ENCODE peak calls at places on chromosomes 3 and 15, in eight cellular contexts. One of them, this sample, is unnamed.

GRCh38 chr3:133938770-133939495 is 43.3 kb upstream of the RAB6B start:
- DNase-seq in foreskin fibroblast: no peak
- DNase-seq in heart right ventricle: no peak
- DNase-seq in lower lobe of right lung: no peak
- DNase-seq in heart left ventricle: no peak
- DNase-seq in CD8-positive, alpha-beta T cell: no peak
- DNase-seq in progenitor cell of endocrine pancreas: no peak
- DNase-seq in GM13976: no peak
- DNase-seq in this sample: no peak

GRCh38 chr15:96629501-96629900 is 299.0 kb downstream of the NR2F2 start:
- DNase-seq in GM13976: no peak
- DNase-seq in lower lobe of right lung: no peak
- DNase-seq in foreskin fibroblast: no peak
- DNase-seq in progenitor cell of endocrine pancreas: no peak
- DNase-seq in heart right ventricle: peak
- DNase-seq in heart left ventricle: peak
- DNase-seq in CD8-positive, alpha-beta T cell: no peak
- DNase-seq in this sample: peak

GRCh38 chr15:25710184-25710583 is 152.9 kb downstream of the ATP10A start:
- DNase-seq in heart right ventricle: peak
- DNase-seq in heart left ventricle: peak
- DNase-seq in GM13976: peak
- DNase-seq in CD8-positive, alpha-beta T cell: peak
- DNase-seq in lower lobe of right lung: peak
- DNase-seq in foreskin fibroblast: no peak
- DNase-seq in progenitor cell of endocrine pancreas: peak
- DNase-seq in this sample: peak

GRCh38 chr15:90955911-90956310 is 1.2 kb downstream of the RCCD1 start:
- DNase-seq in GM13976: peak
- DNase-seq in heart left ventricle: no peak
- DNase-seq in heart right ventricle: no peak
- DNase-seq in CD8-positive, alpha-beta T cell: no peak
- DNase-seq in lower lobe of right lung: no peak
- DNase-seq in foreskin fibroblast: no peak
- DNase-seq in progenitor cell of endocrine pancreas: no peak
- DNase-seq in this sample: no peak

GRCh38 chr3:123624302-123624701 is 39.4 kb upstream of the HACD2 start:
- DNase-seq in heart right ventricle: no peak
- DNase-seq in lower lobe of right lung: no peak
- DNase-seq in GM13976: no peak
- DNase-seq in heart left ventricle: no peak
- DNase-seq in foreskin fibroblast: no peak
- DNase-seq in CD8-positive, alpha-beta T cell: no peak
- DNase-seq in progenitor cell of endocrine pancreas: no peak
- DNase-seq in this sample: no peak

GRCh38 chr3:56254835-56255234 is 213.4 kb downstream of the ERC2 start:
- DNase-seq in progenitor cell of endocrine pancreas: no peak
- DNase-seq in lower lobe of right lung: no peak
- DNase-seq in CD8-positive, alpha-beta T cell: no peak
- DNase-seq in heart right ventricle: no peak
- DNase-seq in GM13976: no peak
- DNase-seq in foreskin fibroblast: no peak
- DNase-seq in heart left ventricle: no peak
- DNase-seq in this sample: no peak

GRCh38 chr15:101324513-101325177 is 29.6 kb upstream of the SNRPA1 start:
- DNase-seq in lower lobe of right lung: no peak
- DNase-seq in foreskin fibroblast: no peak
- DNase-seq in heart left ventricle: no peak
- DNase-seq in GM13976: no peak
- DNase-seq in CD8-positive, alpha-beta T cell: no peak
- DNase-seq in progenitor cell of endocrine pancreas: no peak
- DNase-seq in heart right ventricle: no peak
- DNase-seq in this sample: no peak

GRCh38 chr3:61571516-61572336 is 10.4 kb downstream of the PTPRG start:
- DNase-seq in lower lobe of right lung: no peak
- DNase-seq in foreskin fibroblast: peak
- DNase-seq in heart right ventricle: no peak
- DNase-seq in progenitor cell of endocrine pancreas: no peak
- DNase-seq in heart left ventricle: peak
- DNase-seq in GM13976: no peak
- DNase-seq in CD8-positive, alpha-beta T cell: no peak
- DNase-seq in this sample: peak

GRCh38 chr3:149576071-149576564 is 81.7 kb downstream of the WWTR1 start:
- DNase-seq in progenitor cell of endocrine pancreas: no peak
- DNase-seq in foreskin fibroblast: peak
- DNase-seq in heart right ventricle: peak
- DNase-seq in heart left ventricle: no peak
- DNase-seq in GM13976: no peak
- DNase-seq in CD8-positive, alpha-beta T cell: no peak
- DNase-seq in lower lobe of right lung: no peak
- DNase-seq in this sample: no peak

GRCh38 chr3:44028-44676 is 152.4 kb upstream of the CHL1 start:
- DNase-seq in heart right ventricle: no peak
- DNase-seq in heart left ventricle: no peak
- DNase-seq in progenitor cell of endocrine pancreas: no peak
- DNase-seq in foreskin fibroblast: no peak
- DNase-seq in GM13976: no peak
- DNase-seq in lower lobe of right lung: no peak
- DNase-seq in CD8-positive, alpha-beta T cell: no peak
- DNase-seq in this sample: no peak

GRCh38 chr3:186759231-186759930 is 24.0 kb upstream of the EIF4A2 start:
- DNase-seq in foreskin fibroblast: no peak
- DNase-seq in heart right ventricle: no peak
- DNase-seq in progenitor cell of endocrine pancreas: no peak
- DNase-seq in lower lobe of right lung: no peak
- DNase-seq in CD8-positive, alpha-beta T cell: no peak
- DNase-seq in GM13976: no peak
- DNase-seq in heart left ventricle: no peak
- DNase-seq in this sample: no peak

GRCh38 chr3:115100806-115101205 is 46.3 kb downstream of the ZBTB20 start:
- DNase-seq in GM13976: no peak
- DNase-seq in heart left ventricle: no peak
- DNase-seq in foreskin fibroblast: no peak
- DNase-seq in CD8-positive, alpha-beta T cell: no peak
- DNase-seq in progenitor cell of endocrine pancreas: no peak
- DNase-seq in heart right ventricle: no peak
- DNase-seq in lower lobe of right lung: no peak
- DNase-seq in this sample: no peak

GRCh38 chr3:183300996-183301562 is 48.0 kb downstream of the B3GNT5 start:
- DNase-seq in CD8-positive, alpha-beta T cell: no peak
- DNase-seq in GM13976: no peak
- DNase-seq in progenitor cell of endocrine pancreas: no peak
- DNase-seq in foreskin fibroblast: peak
- DNase-seq in heart left ventricle: no peak
- DNase-seq in lower lobe of right lung: no peak
- DNase-seq in heart right ventricle: no peak
- DNase-seq in this sample: no peak

GRCh38 chr3:123655400-123655799 is 70.5 kb upstream of the HACD2 start:
- DNase-seq in foreskin fibroblast: no peak
- DNase-seq in heart right ventricle: no peak
- DNase-seq in heart left ventricle: no peak
- DNase-seq in GM13976: no peak
- DNase-seq in lower lobe of right lung: no peak
- DNase-seq in CD8-positive, alpha-beta T cell: no peak
- DNase-seq in progenitor cell of endocrine pancreas: no peak
- DNase-seq in this sample: no peak

GRCh38 chr15:37789392-37789776 is 145.1 kb upstream of the TMCO5A start:
- DNase-seq in foreskin fibroblast: no peak
- DNase-seq in heart left ventricle: no peak
- DNase-seq in GM13976: no peak
- DNase-seq in CD8-positive, alpha-beta T cell: no peak
- DNase-seq in lower lobe of right lung: no peak
- DNase-seq in progenitor cell of endocrine pancreas: no peak
- DNase-seq in heart right ventricle: no peak
- DNase-seq in this sample: no peak

GRCh38 chr15:57607570-57608000 is 15.9 kb downstream of the MYZAP start:
- DNase-seq in CD8-positive, alpha-beta T cell: no peak
- DNase-seq in foreskin fibroblast: peak
- DNase-seq in lower lobe of right lung: peak
- DNase-seq in heart right ventricle: no peak
- DNase-seq in heart left ventricle: peak
- DNase-seq in GM13976: no peak
- DNase-seq in progenitor cell of endocrine pancreas: no peak
- DNase-seq in this sample: no peak

GRCh38 chr3:40068647-40069046 is 240.9 kb upstream of the EIF1B start:
- DNase-seq in heart right ventricle: no peak
- DNase-seq in progenitor cell of endocrine pancreas: no peak
- DNase-seq in foreskin fibroblast: no peak
- DNase-seq in heart left ventricle: no peak
- DNase-seq in CD8-positive, alpha-beta T cell: no peak
- DNase-seq in lower lobe of right lung: no peak
- DNase-seq in GM13976: no peak
- DNase-seq in this sample: no peak

GRCh38 chr3:40078590-40078989 is 230.9 kb upstream of the EIF1B start:
- DNase-seq in progenitor cell of endocrine pancreas: no peak
- DNase-seq in foreskin fibroblast: no peak
- DNase-seq in GM13976: no peak
- DNase-seq in heart left ventricle: no peak
- DNase-seq in heart right ventricle: no peak
- DNase-seq in CD8-positive, alpha-beta T cell: no peak
- DNase-seq in lower lobe of right lung: no peak
- DNase-seq in this sample: no peak

GRCh38 chr3:40070816-40071215 is 238.7 kb upstream of the EIF1B start:
- DNase-seq in lower lobe of right lung: no peak
- DNase-seq in heart left ventricle: no peak
- DNase-seq in progenitor cell of endocrine pancreas: no peak
- DNase-seq in GM13976: no peak
- DNase-seq in heart right ventricle: no peak
- DNase-seq in CD8-positive, alpha-beta T cell: no peak
- DNase-seq in foreskin fibroblast: peak
- DNase-seq in this sample: no peak

GRCh38 chr3:40071683-40072238 is 237.7 kb upstream of the EIF1B start:
- DNase-seq in heart right ventricle: no peak
- DNase-seq in foreskin fibroblast: no peak
- DNase-seq in GM13976: no peak
- DNase-seq in progenitor cell of endocrine pancreas: no peak
- DNase-seq in heart left ventricle: no peak
- DNase-seq in lower lobe of right lung: no peak
- DNase-seq in CD8-positive, alpha-beta T cell: no peak
- DNase-seq in this sample: no peak

GRCh38 chr3:40073310-40074007 is 236.0 kb upstream of the EIF1B start:
- DNase-seq in progenitor cell of endocrine pancreas: no peak
- DNase-seq in GM13976: no peak
- DNase-seq in CD8-positive, alpha-beta T cell: no peak
- DNase-seq in heart right ventricle: no peak
- DNase-seq in lower lobe of right lung: no peak
- DNase-seq in heart left ventricle: no peak
- DNase-seq in foreskin fibroblast: no peak
- DNase-seq in this sample: no peak
- TF ChIP-seq CTCF in progenitor cell of endocrine pancreas: peak
- TF ChIP-seq CTCF in GM13976: no peak
- TF ChIP-seq CTCF in CD8-positive, alpha-beta T cell: no peak
- TF ChIP-seq CTCF in heart right ventricle: no peak
- TF ChIP-seq CTCF in lower lobe of right lung: no peak
- TF ChIP-seq CTCF in heart left ventricle: no peak
- TF ChIP-seq CTCF in foreskin fibroblast: no peak
- TF ChIP-seq CTCF in this sample: no peak

GRCh38 chr15:70101459-70102113 is 3.9 kb upstream of the TLE3 start:
- DNase-seq in progenitor cell of endocrine pancreas: peak
- DNase-seq in heart left ventricle: peak
- DNase-seq in heart right ventricle: peak
- DNase-seq in foreskin fibroblast: peak
- DNase-seq in lower lobe of right lung: no peak
- DNase-seq in CD8-positive, alpha-beta T cell: no peak
- DNase-seq in GM13976: no peak
- DNase-seq in this sample: peak

GRCh38 chr15:70099966-70100494 is 2.3 kb upstream of the TLE3 start:
- DNase-seq in CD8-positive, alpha-beta T cell: no peak
- DNase-seq in lower lobe of right lung: no peak
- DNase-seq in GM13976: peak
- DNase-seq in heart right ventricle: no peak
- DNase-seq in heart left ventricle: no peak
- DNase-seq in progenitor cell of endocrine pancreas: no peak
- DNase-seq in foreskin fibroblast: no peak
- DNase-seq in this sample: no peak

GRCh38 chr15:70098461-70099166 is 897 bp upstream of the TLE3 start:
- DNase-seq in GM13976: no peak
- DNase-seq in heart left ventricle: no peak
- DNase-seq in lower lobe of right lung: peak
- DNase-seq in foreskin fibroblast: peak
- DNase-seq in CD8-positive, alpha-beta T cell: peak
- DNase-seq in progenitor cell of endocrine pancreas: peak
- DNase-seq in heart right ventricle: no peak
- DNase-seq in this sample: no peak

GRCh38 chr15:70099167-70099965 is 1.6 kb upstream of the TLE3 start:
- DNase-seq in progenitor cell of endocrine pancreas: peak
- DNase-seq in CD8-positive, alpha-beta T cell: peak
- DNase-seq in heart right ventricle: peak
- DNase-seq in GM13976: peak
- DNase-seq in foreskin fibroblast: peak
- DNase-seq in heart left ventricle: peak
- DNase-seq in lower lobe of right lung: peak
- DNase-seq in this sample: peak

GRCh38 chr15:70100495-70101331 is 3.0 kb upstream of the TLE3 start:
- DNase-seq in heart right ventricle: no peak
- DNase-seq in GM13976: peak
- DNase-seq in lower lobe of right lung: peak
- DNase-seq in heart left ventricle: peak
- DNase-seq in foreskin fibroblast: peak
- DNase-seq in CD8-positive, alpha-beta T cell: peak
- DNase-seq in progenitor cell of endocrine pancreas: peak
- DNase-seq in this sample: no peak
- TF ChIP-seq CTCF in heart right ventricle: no peak
- TF ChIP-seq CTCF in GM13976: peak
- TF ChIP-seq CTCF in lower lobe of right lung: peak
- TF ChIP-seq CTCF in heart left ventricle: no peak
- TF ChIP-seq CTCF in foreskin fibroblast: peak
- TF ChIP-seq CTCF in CD8-positive, alpha-beta T cell: peak
- TF ChIP-seq CTCF in progenitor cell of endocrine pancreas: peak
- TF ChIP-seq CTCF in this sample: peak

GRCh38 chr3:30400924-30401323 is 205.5 kb upstream of the TGFBR2 start:
- DNase-seq in GM13976: no peak
- DNase-seq in foreskin fibroblast: no peak
- DNase-seq in heart left ventricle: no peak
- DNase-seq in lower lobe of right lung: no peak
- DNase-seq in heart right ventricle: no peak
- DNase-seq in progenitor cell of endocrine pancreas: no peak
- DNase-seq in CD8-positive, alpha-beta T cell: no peak
- DNase-seq in this sample: no peak
- TF ChIP-seq CTCF in GM13976: no peak
- TF ChIP-seq CTCF in foreskin fibroblast: no peak
- TF ChIP-seq CTCF in heart left ventricle: no peak
- TF ChIP-seq CTCF in lower lobe of right lung: no peak
- TF ChIP-seq CTCF in heart right ventricle: no peak
- TF ChIP-seq CTCF in progenitor cell of endocrine pancreas: no peak
- TF ChIP-seq CTCF in CD8-positive, alpha-beta T cell: no peak
- TF ChIP-seq CTCF in this sample: no peak

DNA sequence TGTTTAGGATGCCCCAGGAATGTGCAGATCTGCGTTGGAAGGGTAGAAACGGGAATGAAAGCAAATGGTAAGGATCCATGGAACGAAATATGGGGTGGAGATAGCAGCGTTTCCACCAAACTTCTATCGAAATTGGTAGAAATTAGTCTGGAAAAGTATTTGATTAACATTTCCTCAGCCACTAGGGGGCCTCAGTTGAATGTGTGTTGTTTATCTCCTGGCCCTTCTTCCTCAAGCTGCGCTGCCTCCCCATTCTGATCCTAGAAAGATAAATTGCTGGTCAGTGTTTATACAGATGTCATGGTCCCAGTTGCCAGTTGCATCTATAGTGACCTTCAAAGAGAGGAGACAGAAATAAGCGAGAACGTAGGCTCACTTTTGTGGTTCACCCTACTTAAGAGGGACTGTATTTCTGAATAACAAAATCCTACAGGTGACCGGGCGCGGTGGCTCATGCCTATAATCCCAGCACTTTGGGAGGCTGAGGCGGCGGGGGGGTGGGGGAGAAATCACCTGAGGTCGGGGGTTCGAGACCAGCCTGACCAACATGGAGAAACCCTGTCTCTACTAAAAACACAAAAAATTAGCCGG is 457.1 kb downstream of the SQOR start:
- DNase-seq in lower lobe of right lung: no peak
- DNase-seq in heart right ventricle: peak
- DNase-seq in foreskin fibroblast: peak
- DNase-seq in heart left ventricle: no peak
- DNase-seq in GM13976: peak
- DNase-seq in CD8-positive, alpha-beta T cell: no peak
- DNase-seq in progenitor cell of endocrine pancreas: no peak
- DNase-seq in this sample: peak
- TF ChIP-seq CTCF in lower lobe of right lung: peak
- TF ChIP-seq CTCF in heart right ventricle: no peak
- TF ChIP-seq CTCF in foreskin fibroblast: peak
- TF ChIP-seq CTCF in heart left ventricle: peak
- TF ChIP-seq CTCF in GM13976: peak
- TF ChIP-seq CTCF in CD8-positive, alpha-beta T cell: no peak
- TF ChIP-seq CTCF in progenitor cell of endocrine pancreas: peak
- TF ChIP-seq CTCF in this sample: peak

This sample was measured in tibial nerve.